ENCODE peak calls at places on chromosome 13, in five cellular contexts. R, N, V, J and T are unnamed samples.

GRCh38 chr13:97259787-97260641 is 37.9 kb downstream of the MBNL2 start:
- DNase-seq in R (no peak), N (no peak), V (peak; percentile 85), J (no peak), T (no peak)

GRCh38 chr13:48600374-48601364 is 53.1 kb upstream of the CYSLTR2 start:
- DNase-seq in R (no peak), N (no peak), V (peak; percentile 96), J (no peak), T (no peak)

GRCh38 chr13:60788156-60788829 is 391.3 kb downstream of the TDRD3 start:
- DNase-seq in R (no peak), N (no peak), V (peak; percentile 8), J (no peak), T (no peak)

GRCh38 chr13:97279913-97280312 is 57.8 kb downstream of the MBNL2 start:
- DNase-seq in R (no peak), N (no peak), V (peak; percentile 47), J (no peak), T (peak; percentile 66)

GRCh38 chr13:52686381-52686780 is 33.7 kb downstream of the SUGT1 start:
- DNase-seq in R (no peak), N (no peak), V (no peak), J (no peak), T (no peak)

GRCh38 chr13:80877944-80878241 is 537.0 kb upstream of the SPRY2 start:
- DNase-seq in R (no peak), N (no peak), V (no peak), J (no peak), T (no peak)

GRCh38 chr13:99379856-99380255 is 72.7 kb upstream of the GPR183 start:
- DNase-seq in R (no peak), N (no peak), V (no peak), J (no peak), T (no peak)

GRCh38 chr13:44523176-44524017 is 52.7 kb downstream of the TSC22D1 start:
- DNase-seq in R (no peak), N (no peak), V (peak; percentile 63), J (no peak), T (peak; percentile 26)

GRCh38 chr13:76386316-76386715 is 499.9 kb downstream of the KCTD12 start:
- DNase-seq in R (no peak), N (no peak), V (no peak), J (no peak), T (no peak)

GRCh38 chr13:46565808-46566750 is 13.1 kb downstream of the LRCH1 start:
- DNase-seq in R (no peak), N (no peak), V (no peak), J (no peak), T (no peak)

GRCh38 chr13:111289251-111289650 is 31.2 kb upstream of the TEX29 start:
- DNase-seq in R (no peak), N (no peak), V (no peak), J (no peak), T (no peak)
- H3K36me3 ChIP-seq in R (no peaks in the 10 kb centered on the region), N (peaks cover 60% of the 10 kb centered on the region), V (peaks cover 31% of the 10 kb centered on the region), J (peaks cover 100% of the 10 kb centered on the region), T (peaks cover 35% of the 10 kb centered on the region)

GRCh38 chr13:74708629-74709028 is 574.4 kb upstream of the KLF12 start:
- DNase-seq in R (no peak), N (no peak), V (no peak), J (no peak), T (no peak)
- H3K4me3 ChIP-seq in R (no peak overlapping the region), N (no peak overlapping the region), V (no peak overlapping the region), J (no peak overlapping the region), T (no peak overlapping the region)

DNA sequence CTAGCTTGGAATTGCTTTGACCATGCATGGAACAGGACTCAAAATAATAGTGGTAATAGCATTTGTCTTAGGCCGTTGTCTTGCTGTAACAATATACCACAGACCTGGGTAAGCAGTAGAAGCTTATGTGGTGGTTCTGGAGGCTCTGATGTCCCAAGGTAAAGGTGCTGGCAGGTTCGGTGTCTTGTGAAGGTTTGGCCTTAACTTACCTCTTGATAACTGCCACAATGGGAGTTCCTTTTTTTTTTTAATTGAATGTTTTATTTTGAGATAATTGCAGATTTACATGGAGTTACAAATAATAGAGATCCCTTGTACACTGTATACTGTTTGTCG is 5.8 kb downstream of the RPL21 start:
- DNase-seq in R (no peak), N (no peak), V (no peak), J (no peak), T (no peak)
- H3K36me3 ChIP-seq in R (no peaks in the 10 kb centered on the region), N (peaks cover 4% of the 10 kb centered on the region), V (peaks cover 50% of the 10 kb centered on the region), J (peaks cover 95% of the 10 kb centered on the region), T (peaks cover 12% of the 10 kb centered on the region)

DNA sequence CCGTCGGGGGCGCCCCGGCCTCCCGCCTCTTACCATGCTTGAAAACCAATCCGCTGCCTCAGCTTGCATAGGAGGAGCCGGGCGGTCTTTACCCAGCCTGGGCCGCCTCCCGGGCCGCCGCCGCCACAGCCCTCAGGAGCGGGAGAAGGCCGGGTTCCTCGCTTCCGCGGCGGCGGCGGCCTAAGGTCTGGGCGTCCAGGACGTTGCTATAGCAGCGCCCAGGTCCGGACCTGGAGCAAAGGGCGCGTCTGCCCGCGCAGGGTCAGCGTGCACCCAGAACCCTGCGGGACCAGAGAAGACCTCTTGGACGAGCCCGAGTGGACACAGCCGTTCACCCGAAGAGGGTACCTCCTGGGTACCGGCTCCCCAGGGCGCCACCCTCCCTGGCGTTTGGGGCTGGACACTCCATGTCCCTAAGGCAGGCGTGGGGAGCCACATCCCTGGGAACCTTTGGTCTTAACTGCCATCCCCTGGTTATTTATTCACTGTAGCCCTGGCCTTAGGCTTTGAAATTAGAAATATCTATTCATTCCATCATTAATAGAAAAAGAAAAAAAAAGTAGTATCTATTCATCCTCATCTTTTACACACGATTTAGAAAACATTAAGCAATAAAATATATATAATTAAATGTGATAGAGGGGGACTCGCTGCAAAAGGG is 2.4 kb downstream of the DZIP1 start:
- DNase-seq in R (peak; percentile 41), N (no peak), V (peak; percentile 73), J (peak; percentile 6), T (no peak)
- H3K4me3 ChIP-seq in R (peak overlapping the region; percentile 50), N (no peak overlapping the region), V (peak overlapping the region; percentile 7), J (no peak overlapping the region), T (peak overlapping the region; percentile 53)

GRCh38 chr13:74077375-74077774 is 56.8 kb downstream of the KLF12 start:
- DNase-seq in R (no peak), N (no peak), V (no peak), J (no peak), T (no peak)
- H3K36me3 ChIP-seq in R (no peaks in the 10 kb centered on the region), N (no peaks in the 10 kb centered on the region), V (no peaks in the 10 kb centered on the region), J (peaks cover 4% of the 10 kb centered on the region), T (no peaks in the 10 kb centered on the region)

GRCh38 chr13:20232556-20233277 is 598 bp upstream of the GJB6 start:
- DNase-seq in R (no peak), N (no peak), V (no peak), J (no peak), T (no peak)
- H3K4me3 ChIP-seq in R (peak overlapping the region; percentile 40), N (peak overlapping the region; percentile 14), V (peak overlapping the region; percentile 39), J (no peak overlapping the region), T (no peak overlapping the region)

GRCh38 chr13:63696055-63696454 is 2280.4 kb upstream of the PCDH20 start:
- DNase-seq in R (no peak), N (no peak), V (no peak), J (no peak), T (peak; percentile 54)

GRCh38 chr13:63690672-63691071 is 2275.0 kb upstream of the PCDH20 start:
- DNase-seq in R (no peak), N (no peak), V (no peak), J (no peak), T (no peak)

GRCh38 chr13:63693696-63694095 is 2278.0 kb upstream of the PCDH20 start:
- DNase-seq in R (no peak), N (no peak), V (no peak), J (no peak), T (no peak)

DNA sequence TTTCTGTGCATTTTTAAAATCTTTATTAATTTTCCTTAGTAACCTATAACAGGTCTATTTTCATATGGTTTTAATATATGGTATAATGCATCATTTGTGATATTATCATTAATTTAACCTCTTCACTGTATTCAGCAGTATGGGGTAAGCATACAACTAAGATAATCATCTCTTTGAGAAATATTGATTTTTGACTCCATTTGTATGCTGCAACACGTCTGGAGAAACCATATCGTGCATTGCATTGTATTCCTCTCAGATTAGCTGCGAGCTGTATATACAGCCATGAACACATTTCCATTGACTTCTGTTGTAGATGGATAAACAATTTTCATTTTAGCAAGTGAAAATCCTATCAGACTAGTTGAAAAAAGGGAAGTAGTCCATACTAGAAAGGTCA is 2275.8 kb upstream of the PCDH20 start:
- DNase-seq in R (no peak), N (no peak), V (no peak), J (no peak), T (no peak)
- H3K36me3 ChIP-seq in R (no peaks in the 10 kb centered on the region), N (no peaks in the 10 kb centered on the region), V (no peaks in the 10 kb centered on the region), J (no peaks in the 10 kb centered on the region), T (no peaks in the 10 kb centered on the region)